ENCODE peak calls at places on chromosomes 11 and 22, in six cellular contexts. S, Z, T, G, C and P are unnamed samples.

GRCh38 chr11:80990885-80991284 is 1550.1 kb upstream of the TENM4 start:
- DNase-seq in T (no peak), C (no peak), G (no peak), S (no peak), Z (no peak), P (no peak)

GRCh38 chr11:12472401-12473065 is 95.2 kb downstream of the PARVA start:
- DNase-seq in T (no peak), S (no peak), Z (no peak), C (no peak), G (no peak), P (no peak)

GRCh38 chr11:15903246-15903645 is 453.1 kb downstream of the SOX6 start:
- DNase-seq in G (no peak), S (peak; percentile 32), Z (no peak), T (no peak), C (no peak), P (no peak)

GRCh38 chr11:133075351-133075750 is 456.9 kb downstream of the OPCML start:
- DNase-seq in S (no peak), Z (no peak), G (no peak), T (no peak), C (no peak), P (no peak)

GRCh38 chr22:42275176-42275575 is 4.7 kb upstream of the TCF20 start:
- DNase-seq in C (no peak), G (no peak), T (no peak), Z (no peak), S (no peak), P (no peak)

GRCh38 chr11:113773092-113773415 is 438 bp downstream of the ZW10 start:
- DNase-seq in G (peak; percentile 51), C (no peak), S (peak; percentile 13), T (peak; percentile 6), Z (peak; percentile 48), P (no peak)

GRCh38 chr11:3090096-3090901 is 33.1 kb upstream of the CARS1 start:
- DNase-seq in C (no peak), Z (no peak), T (no peak), S (no peak), G (no peak), P (no peak)

GRCh38 chr11:65352783-65353182 is 1.8 kb upstream of the TIGD3 start:
- DNase-seq in T (no peak), G (no peak), S (no peak), Z (no peak), C (no peak), P (no peak)

GRCh38 chr22:19779685-19780268 is 19.2 kb downstream of the TBX1 start:
- DNase-seq in G (no peak), S (no peak), Z (no peak), T (no peak), C (no peak), P (no peak)

GRCh38 chr11:66607126-66607834 is 9.2 kb upstream of the RBM14 start:
- DNase-seq in Z (peak; percentile 89), C (no peak), T (no peak), G (peak; percentile 92), S (no peak), P (no peak)

GRCh38 chr11:45648931-45649330 is 16.5 kb downstream of the CHST1 start:
- DNase-seq in Z (no peak), S (no peak), G (no peak), C (no peak), T (no peak), P (no peak)

GRCh38 chr11:125123947-125124633 is 12.7 kb upstream of the TMEM218 start:
- DNase-seq in S (peak; percentile 51), C (peak; percentile 10), Z (peak; percentile 41), T (peak; percentile 18), G (peak; percentile 80), P (no peak)

GRCh38 chr11:20363500-20364411 is at the start of gene HTATIP2:
- DNase-seq in G (peak; percentile 76), S (no peak), Z (peak; percentile 84), T (peak; percentile 72), C (peak; percentile 69), P (peak; percentile 75)

GRCh38 chr11:24781288-24781687 is 284.4 kb downstream of the LUZP2 start:
- DNase-seq in C (no peak), T (no peak), S (no peak), Z (no peak), G (no peak), P (no peak)

GRCh38 chr22:23302171-23303002 is 122.1 kb downstream of the BCR start:
- DNase-seq in G (no peak), C (no peak), T (no peak), Z (peak; percentile 13), S (no peak), P (no peak)

GRCh38 chr11:68950268-68950667 is 30.5 kb downstream of the MRGPRD start:
- DNase-seq in G (no peak), S (peak; percentile 52), T (no peak), Z (no peak), C (no peak), P (no peak)

GRCh38 chr11:112844530-112844929 is 116.7 kb upstream of the NCAM1 start:
- DNase-seq in G (peak; percentile 27), Z (no peak), T (no peak), S (no peak), C (no peak), P (no peak)

GRCh38 chr22:29154364-29155048 is 51.2 kb upstream of the EMID1 start:
- DNase-seq in G (peak; percentile 84), Z (peak; percentile 74), T (peak; percentile 59), C (peak; percentile 50), S (peak; percentile 66), P (peak; percentile 35)

GRCh38 chr11:45298718-45299117 is 12.6 kb upstream of the SYT13 start:
- DNase-seq in S (no peak), G (no peak), C (no peak), T (no peak), Z (no peak), P (no peak)

GRCh38 chr11:76455331-76455730 is 10.5 kb downstream of the EMSY start:
- DNase-seq in Z (no peak), T (no peak), G (no peak), C (no peak), S (no peak), P (no peak)